ENCODE peak calls at places on chromosomes 7 and 10, in four cellular contexts. Y is H1, I is GM12878, L is NT2/D1. T is an unnamed sample.

GRCh38 chr10:29243061-29243460 is 45.8 kb upstream of the LYZL1 start:
- DNase-seq in Y (no peak), I (no peak), L (no peak), T (no peak)

GRCh38 chr7:28507538-28508282 is 95.4 kb downstream of the CREB5 start:
- DNase-seq in Y (no peak), I (no peak), L (no peak), T (no peak)

GRCh38 chr7:158001621-158002320 is 585.9 kb downstream of the PTPRN2 start:
- DNase-seq in Y (no peak), I (no peak), L (no peak), T (no peak)

GRCh38 chr7:553637-554111 is 34.0 kb upstream of the PDGFA start:
- DNase-seq in Y (no peak), I (no peak), L (no peak), T (no peak)

GRCh38 chr10:74936577-74937445 is 110.4 kb downstream of the KAT6B start:
- DNase-seq in Y (no peak), I (no peak), L (no peak), T (no peak)

GRCh38 chr7:30465342-30466170 is 13.0 kb downstream of the NOD1 start:
- DNase-seq in Y (no peak), I (no peak), L (no peak), T (no peak)

GRCh38 chr7:93178213-93178612 is 30.0 kb upstream of the SAMD9L start:
- DNase-seq in Y (no peak), I (no peak), L (no peak), T (no peak)

GRCh38 chr10:31064334-31064733 is 32.7 kb upstream of the ZNF438 start:
- DNase-seq in Y (no peak), I (no peak), L (no peak), T (no peak)

GRCh38 chr10:128178319-128178937 is 52.2 kb upstream of the MKI67 start:
- DNase-seq in Y (peak; percentile 39), I (no peak), L (peak; percentile 49), T (peak; percentile 41)

GRCh38 chr7:124686543-124687161 is 78.9 kb downstream of the GPR37 start:
- DNase-seq in Y (no peak), I (no peak), L (no peak), T (no peak)

GRCh38 chr7:44767134-44767911 is 18.7 kb downstream of the ZMIZ2 start:
- DNase-seq in Y (no peak), I (no peak), L (no peak), T (no peak)

GRCh38 chr10:28241766-28242399 is 61.0 kb downstream of the MPP7 start:
- DNase-seq in Y (no peak), I (peak; percentile 2), L (peak; percentile 52), T (peak; percentile 68)

GRCh38 chr10:73887038-73888015 is 13.0 kb upstream of the CAMK2G start:
- DNase-seq in Y (no peak), I (no peak), L (no peak), T (peak; percentile 88)

GRCh38 chr10:82072124-82072523 is 197.1 kb downstream of the NRG3 start:
- DNase-seq in Y (no peak), I (no peak), L (no peak), T (no peak)

GRCh38 chr10:6409982-6410694 is 169.9 kb downstream of the PRKCQ start:
- DNase-seq in Y (no peak), I (no peak), L (peak; percentile 16), T (no peak)

GRCh38 chr7:2213551-2214215 is 19.1 kb downstream of the MAD1L1 start:
- DNase-seq in Y (no peak), I (no peak), L (no peak), T (no peak)

GRCh38 chr10:89217057-89217990 is 10.2 kb upstream of the CH25H start:
- DNase-seq in Y (no peak), I (peak; percentile 12), L (no peak), T (peak; percentile 38)

GRCh38 chr10:61757525-61758397 is 95.0 kb downstream of the CABCOCO1 start:
- DNase-seq in Y (no peak), I (no peak), L (no peak), T (no peak)

GRCh38 chr10:6781133-6781770 is 201.2 kb upstream of the PRKCQ start:
- DNase-seq in Y (no peak), I (peak; percentile 32), L (no peak), T (no peak)

DNA sequence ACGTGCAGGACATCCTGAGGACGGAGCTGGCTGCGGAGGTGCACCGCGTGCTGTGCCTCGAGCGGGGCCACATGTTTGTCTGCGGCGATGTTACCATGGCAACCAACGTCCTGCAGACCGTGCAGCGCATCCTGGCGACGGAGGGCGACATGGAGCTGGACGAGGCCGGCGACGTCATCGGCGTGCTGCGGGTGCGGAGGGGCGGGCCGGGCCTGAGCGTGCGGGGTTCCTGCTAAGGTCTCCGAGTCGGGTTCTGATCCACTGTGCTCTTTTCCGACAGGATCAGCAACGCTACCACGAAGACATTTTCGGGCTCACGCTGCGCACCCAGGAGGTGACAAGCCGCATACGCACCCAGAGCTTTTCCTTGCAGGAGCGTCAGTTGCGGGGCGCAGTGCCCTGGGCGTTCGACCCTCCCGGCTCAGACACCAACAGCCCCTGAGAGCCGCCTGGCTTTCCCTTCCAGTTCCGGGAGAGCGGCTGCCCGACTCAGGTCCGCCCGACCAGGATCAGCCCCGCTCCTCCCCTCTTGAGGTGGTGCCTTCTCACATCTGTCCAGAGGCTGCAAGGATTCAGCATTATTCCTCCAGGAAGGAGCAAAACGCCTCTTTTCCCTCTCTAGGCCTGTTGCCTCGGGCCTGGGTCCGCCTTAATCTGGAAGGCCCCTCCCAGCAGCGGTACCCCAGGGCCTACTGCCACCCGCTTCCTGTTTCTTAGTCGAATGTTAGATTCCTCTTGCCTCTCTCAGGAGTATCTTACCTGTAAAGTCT is 10.4 kb downstream of the ATG9B start:
- DNase-seq in Y (peak; percentile 70), I (peak; percentile 17), L (no peak), T (no peak)
- TF ChIP-seq ZNF274 in Y (no peak), I (no peak), L (no peak), T (no peak)

DNA sequence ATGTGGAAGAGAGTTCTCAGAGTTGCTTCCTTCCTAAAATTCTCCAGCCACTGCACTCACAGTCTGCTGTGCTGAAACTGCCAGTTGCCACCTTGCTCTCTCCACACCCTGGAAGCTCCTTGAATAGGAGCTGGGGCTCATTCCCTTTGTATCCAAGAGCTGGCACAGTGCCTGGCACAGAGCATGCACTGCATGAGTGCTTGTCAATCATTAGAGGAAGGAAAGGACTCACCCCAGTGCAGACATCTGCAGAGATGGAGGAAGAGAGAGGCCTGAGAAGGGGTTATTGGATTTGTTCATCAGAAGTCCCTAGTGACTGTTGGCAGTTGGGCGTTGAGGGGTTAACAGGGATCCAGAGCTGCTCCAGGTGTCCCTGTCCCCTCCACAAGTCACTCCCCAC is 41.7 kb upstream of the DUSP5 start:
- DNase-seq in Y (no peak), I (no peak), L (no peak), T (no peak)
- TF ChIP-seq ZNF274 in Y (no peak), I (no peak), L (no peak), T (no peak)

DNA sequence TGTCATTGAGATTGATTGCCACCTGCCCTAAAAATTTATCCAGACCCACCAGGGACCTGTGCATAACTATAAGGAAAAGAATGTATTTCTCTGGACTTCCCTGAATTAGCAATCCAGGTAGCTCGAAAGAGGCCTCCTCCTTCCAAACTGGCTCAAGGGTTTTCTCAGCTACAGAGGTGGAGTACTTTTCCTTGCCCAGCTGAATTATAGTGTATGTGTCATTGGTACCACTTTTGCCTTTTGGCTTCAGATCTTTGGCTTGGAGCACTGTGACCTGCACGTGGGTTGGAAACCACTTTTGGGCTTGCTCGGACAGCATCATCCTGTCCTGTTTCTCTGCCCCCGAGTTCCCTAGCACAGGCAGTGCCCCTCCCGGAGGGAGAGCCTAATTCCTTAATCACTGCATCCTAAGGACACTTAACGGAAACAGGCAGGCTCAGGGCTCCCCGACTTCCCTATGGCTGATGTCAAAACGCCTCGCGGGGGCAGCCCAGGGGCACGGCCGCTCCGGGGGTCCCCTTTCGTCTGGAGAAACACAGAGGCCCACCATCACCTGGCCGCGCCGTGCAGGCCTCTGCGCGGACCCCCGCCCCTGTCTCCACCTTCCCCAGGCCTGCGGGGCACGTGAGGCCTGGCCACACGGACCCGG is 775 bp downstream of the RAB11FIP2 start:
- DNase-seq in Y (no peak), I (peak; percentile 4), L (peak; percentile 2), T (peak; percentile 12)
- TF ChIP-seq ZNF274 in Y (no peak), I (no peak), L (no peak), T (no peak)

GRCh38 chr7:142500364-142500763 is 242.5 kb upstream of the PRSS58 start:
- DNase-seq in Y (no peak), I (no peak), L (no peak), T (no peak)

GRCh38 chr7:142499641-142500040 is 241.8 kb upstream of the PRSS58 start:
- DNase-seq in Y (no peak), I (no peak), L (no peak), T (no peak)

GRCh38 chr7:142496545-142496991 is 238.7 kb upstream of the PRSS58 start:
- DNase-seq in Y (no peak), I (no peak), L (peak; percentile 18), T (peak; percentile 42)

GRCh38 chr7:142501434-142501833 is 243.6 kb upstream of the PRSS58 start:
- DNase-seq in Y (no peak), I (no peak), L (no peak), T (no peak)

GRCh38 chr7:142498364-142498763 is 240.5 kb upstream of the PRSS58 start:
- DNase-seq in Y (no peak), I (no peak), L (no peak), T (no peak)
- TF ChIP-seq ZNF274 in Y (no peak), I (no peak), L (no peak), T (no peak)

DNA sequence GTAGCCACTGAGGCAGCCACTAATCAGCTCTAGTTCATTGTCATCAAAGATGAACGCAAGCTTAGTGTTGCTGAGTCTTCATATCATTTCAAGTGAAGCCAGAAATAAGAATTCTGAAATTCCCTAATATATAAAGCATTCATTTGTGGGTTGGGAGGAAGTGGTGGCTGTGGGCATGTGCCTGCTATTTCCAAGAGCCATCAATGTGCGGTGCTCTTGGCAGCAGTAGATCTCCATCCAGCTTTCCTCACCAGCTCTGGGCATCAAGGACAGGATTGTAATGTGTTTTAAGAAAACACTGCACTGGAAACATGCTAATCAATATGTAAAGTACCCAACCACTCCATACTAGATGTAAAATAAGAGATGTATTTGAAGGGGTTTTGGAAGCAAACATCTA is 202.5 kb upstream of the AHR start:
- DNase-seq in Y (no peak), I (no peak), L (no peak), T (no peak)
- TF ChIP-seq ZNF274 in Y (no peak), I (no peak), L (no peak), T (no peak)

GRCh38 chr10:76085773-76086570 is 654.5 kb downstream of the LRMDA start:
- DNase-seq in Y (no peak), I (no peak), L (no peak), T (no peak)

GRCh38 chr10:76082956-76083355 is 651.5 kb downstream of the LRMDA start:
- DNase-seq in Y (peak; percentile 85), I (no peak), L (peak; percentile 97), T (peak; percentile 74)

GRCh38 chr10:76085002-76085401 is 653.6 kb downstream of the LRMDA start:
- DNase-seq in Y (no peak), I (no peak), L (no peak), T (no peak)

GRCh38 chr10:76089626-76090185 is 658.3 kb downstream of the LRMDA start:
- DNase-seq in Y (no peak), I (no peak), L (no peak), T (no peak)

GRCh38 chr10:76086571-76087260 is 655.3 kb downstream of the LRMDA start:
- DNase-seq in Y (no peak), I (peak; percentile 4), L (no peak), T (no peak)
- TF ChIP-seq ZNF274 in Y (no peak), I (no peak), L (no peak), T (no peak)

T was measured in HCT116.